ENCODE peak calls at places on chromosomes 1 and 21, in nine cellular contexts. C is GM23248, L is PC-3, A is neural progenitor cell, G is MM.1S, U is SK-N-SH, P is hepatocyte, N is HCT116, X is GM23338. K is an unnamed sample.

GRCh38 chr21:42079939-42080787 is 9.0 kb downstream of the UMODL1 start:
- DNase-seq in N (no peak), A (no peak), L (no peak), X (no peak), C (peak), U (no peak), P (no peak), G (no peak), K (no peak)

GRCh38 chr1:193680247-193680923 is 494.0 kb upstream of the B3GALT2 start:
- DNase-seq in X (peak), C (no peak), A (no peak), U (no peak), N (no peak), L (no peak), P (no peak), G (no peak), K (no peak)

GRCh38 chr1:243924588-243925349 is 74.7 kb upstream of the AKT3 start:
- DNase-seq in C (peak), A (peak), G (no peak), X (peak), P (no peak), L (peak), U (no peak), N (no peak), K (no peak)

GRCh38 chr1:158283965-158284364 is 5.8 kb upstream of the CD1C start:
- DNase-seq in G (no peak), L (no peak), P (no peak), C (no peak), X (peak), A (no peak), N (no peak), U (no peak), K (peak)

GRCh38 chr1:234934611-234935033 is 194.0 kb downstream of the TOMM20 start:
- DNase-seq in C (peak), N (no peak), U (no peak), A (no peak), L (peak), X (no peak), P (no peak), G (no peak), K (no peak)

GRCh38 chr1:21511579-21512522 is 2.6 kb downstream of the ALPL start:
- DNase-seq in P (peak), G (peak), C (peak), L (no peak), U (no peak), A (no peak), X (no peak), N (no peak), K (no peak)

GRCh38 chr1:26537951-26538352 is 8.4 kb downstream of the RPS6KA1 start:
- DNase-seq in G (peak), U (no peak), X (peak), P (peak), A (peak), L (peak), N (no peak), C (peak), K (peak)

GRCh38 chr1:113281550-113281949 is 108.8 kb upstream of the MAGI3 start:
- DNase-seq in G (no peak), C (no peak), X (no peak), A (no peak), U (no peak), P (no peak), N (no peak), L (no peak), K (no peak)

GRCh38 chr1:97378596-97378995 is 542.2 kb downstream of the DPYD start:
- DNase-seq in X (no peak), G (no peak), N (no peak), L (no peak), C (peak), P (no peak), U (no peak), A (no peak), K (no peak)

GRCh38 chr1:1099506-1100183 is 16.2 kb downstream of the C1orf159 start:
- DNase-seq in U (no peak), G (no peak), X (no peak), C (no peak), A (no peak), P (no peak), L (no peak), N (no peak), K (no peak)

GRCh38 chr1:225418059-225418458 is 9.8 kb downstream of the LBR start:
- DNase-seq in N (no peak), P (no peak), X (no peak), L (no peak), U (no peak), G (no peak), A (no peak), C (no peak), K (no peak)

GRCh38 chr1:226424228-226425003 is 16.5 kb upstream of the PARP1 start:
- DNase-seq in P (peak), N (peak), C (peak), X (peak), L (peak), U (peak), A (peak), G (peak), K (peak)

GRCh38 chr1:175885247-175885646 is 141.9 kb upstream of the TNR start:
- DNase-seq in X (no peak), G (no peak), L (no peak), A (no peak), U (no peak), P (peak), N (no peak), C (peak), K (no peak)

GRCh38 chr1:54350360-54350759 is 55.8 kb downstream of the SSBP3 start:
- DNase-seq in G (no peak), C (no peak), N (no peak), L (no peak), P (no peak), X (no peak), U (no peak), A (no peak), K (no peak)

GRCh38 chr1:70455291-70455690 is 44.2 kb downstream of the CTH start:
- DNase-seq in P (no peak), C (no peak), G (no peak), A (no peak), N (no peak), L (no peak), X (no peak), U (peak), K (no peak)

GRCh38 chr1:74399249-74399648 is 113.2 kb downstream of the LRRC53 start:
- DNase-seq in P (no peak), U (no peak), L (no peak), X (no peak), N (no peak), A (no peak), G (no peak), C (no peak), K (no peak)

GRCh38 chr1:200366577-200367253 is 43.1 kb downstream of the ZNF281 start:
- DNase-seq in N (no peak), C (no peak), U (no peak), P (no peak), A (no peak), G (no peak), X (no peak), L (no peak), K (no peak)

GRCh38 chr1:108041360-108042143 is 76.6 kb upstream of the VAV3 start:
- DNase-seq in A (no peak), X (no peak), P (peak), N (no peak), L (no peak), G (no peak), C (no peak), U (no peak), K (peak)

GRCh38 chr1:172638885-172639831 is 19.7 kb upstream of the FASLG start:
- DNase-seq in L (peak), G (no peak), X (no peak), C (peak), U (peak), N (peak), A (no peak), P (no peak), K (no peak)

GRCh38 chr1:39348278-39348677 is 143.2 kb upstream of the BMP8A start:
- DNase-seq in A (no peak), G (no peak), L (no peak), P (no peak), U (no peak), C (no peak), N (no peak), X (no peak), K (no peak)

GRCh38 chr1:2587071-2587859 is 688 bp downstream of the PRXL2B start:
- DNase-seq in N (no peak), C (peak), P (no peak), G (peak), A (peak), U (peak), L (peak), X (peak), K (no peak)

GRCh38 chr1:65323246-65323645 is 13.9 kb downstream of the DNAJC6 start:
- DNase-seq in C (no peak), N (no peak), P (no peak), G (peak), A (no peak), U (no peak), L (peak), X (no peak), K (peak)

GRCh38 chr1:48058135-48058534 is 61.0 kb upstream of the TRABD2B start:
- DNase-seq in U (no peak), N (no peak), C (no peak), A (no peak), G (no peak), P (no peak), L (no peak), X (no peak), K (no peak)
- TF ChIP-seq EZH2phosphoT487 in U (no peak), N (no peak), C (no peak), A (no peak), G (no peak), P (no peak), L (no peak), X (no peak), K (no peak)

GRCh38 chr1:116737020-116737854 is 17.0 kb upstream of the CD2 start:
- DNase-seq in A (peak), U (peak), P (peak), L (peak), X (peak), C (peak), N (peak), G (peak), K (peak)
- H3K27ac ChIP-seq in A (no peak), U (no peak), P (no peak), L (no peak), X (no peak), C (no peak), N (no peak), G (peak), K (no peak)

GRCh38 chr1:148373236-148373935 is 109.7 kb downstream of the PPIAL4G start:
- DNase-seq in A (no peak), U (no peak), G (no peak), P (no peak), L (no peak), C (no peak), N (no peak), X (no peak), K (no peak)
- H2AFZ ChIP-seq in A (peak), U (no peak), G (no peak), P (no peak), L (no peak), C (no peak), N (peak), X (no peak), K (peak)

DNA sequence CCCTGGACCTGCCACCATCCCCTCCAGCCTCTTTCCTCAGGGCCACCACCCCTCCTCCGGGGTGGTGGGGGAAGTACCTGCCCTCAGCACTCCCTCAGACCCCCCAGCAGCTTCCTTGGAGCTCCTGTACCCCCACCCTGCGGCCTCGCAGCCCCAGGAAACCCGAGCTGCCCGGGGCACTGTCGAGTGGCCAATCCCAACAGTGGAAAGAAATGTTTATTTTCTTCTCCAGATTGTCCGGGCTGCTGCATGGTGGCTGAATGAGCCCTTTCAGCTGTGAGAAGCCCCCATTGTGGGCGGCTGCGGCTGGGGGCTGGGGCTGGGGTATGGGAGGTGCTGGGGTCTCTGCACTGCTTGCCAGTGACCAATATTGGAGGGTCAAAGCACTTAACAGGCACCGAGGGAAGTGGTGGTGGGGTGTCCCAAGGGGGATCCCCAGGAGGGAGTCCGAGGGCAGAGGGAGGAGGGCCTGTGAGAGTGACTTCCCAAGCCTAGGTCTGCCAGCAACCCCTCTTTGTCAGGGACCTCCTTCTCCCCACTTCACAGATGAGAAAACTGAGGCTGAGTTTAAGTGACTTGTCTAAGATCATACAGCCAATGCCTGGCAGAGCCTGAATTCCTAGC is 25.2 kb downstream of the RUNX3 start:
- DNase-seq in A (no peak), P (no peak), X (no peak), G (no peak), N (no peak), U (no peak), L (no peak), C (no peak), K (no peak)
- TF ChIP-seq EZH2phosphoT487 in A (no peak), P (no peak), X (no peak), G (no peak), N (no peak), U (no peak), L (no peak), C (no peak), K (no peak)

GRCh38 chr21:14275806-14276205 is 59.8 kb downstream of the RBM11 start:
- DNase-seq in C (no peak), A (no peak), G (no peak), X (no peak), P (no peak), N (no peak), U (no peak), L (no peak), K (no peak)
- H3K27ac ChIP-seq in C (no peak), A (no peak), G (no peak), X (no peak), P (no peak), N (no peak), U (no peak), L (no peak), K (no peak)

GRCh38 chr1:22646359-22646758 is 2.9 kb downstream of the C1QC start:
- DNase-seq in P (no peak), X (no peak), C (peak), G (no peak), A (no peak), U (no peak), N (no peak), L (peak), K (no peak)
- H2AFZ ChIP-seq in P (no peak), X (no peak), C (no peak), G (no peak), A (no peak), U (no peak), N (no peak), L (no peak), K (no peak)

GRCh38 chr21:44487831-44488230 is 32.5 kb downstream of the LRRC3 start:
- DNase-seq in P (peak), L (peak), U (no peak), G (no peak), C (peak), X (peak), A (peak), N (peak), K (peak)
- TF ChIP-seq EZH2phosphoT487 in P (no peak), L (no peak), U (no peak), G (no peak), C (no peak), X (no peak), A (no peak), N (no peak), K (no peak)